ENCODE peak calls at places on chromosome 18, in eight cellular contexts. F is gastrocnemius medialis; E is posterior cingulate gyrus; A is hepatocyte; T is HT1080; K is NCI-H748 treated with DMSO at 0.1 percent for 48 hours; Q is stimulated activated CD4-positive, alpha-beta T cell treated with anti-CD3 and anti-CD28 coated beads, Interleukin-2, amount 100 ng/mL, for 48 hours; G is heart left ventricle. W is an unnamed sample.

GRCh38 chr18:48689548-48689947 is 150.7 kb downstream of the CTIF start:
- DNase-seq in G (no peak), A (no peak), Q (no peak), E (no peak), T (no peak), K (no peak), F (no peak), W (no peak)

GRCh38 chr18:77164762-77165485 is 32.3 kb upstream of the MBP start:
- DNase-seq in G (no peak), Q (no peak), A (no peak), K (no peak), E (no peak), F (no peak), T (no peak), W (no peak)

GRCh38 chr18:74714796-74715195 is 117.1 kb downstream of the ZNF407 start:
- DNase-seq in T (no peak), A (no peak), K (no peak), E (no peak), F (no peak), G (no peak), Q (no peak), W (no peak)

GRCh38 chr18:31134988-31135529 is 27.6 kb downstream of the DSC1 start:
- DNase-seq in G (no peak), E (no peak), Q (no peak), F (no peak), T (no peak), A (no peak), K (no peak), W (no peak)

GRCh38 chr18:77016936-77017335 is 115.6 kb downstream of the MBP start:
- DNase-seq in Q (no peak), K (no peak), F (no peak), G (no peak), T (no peak), A (no peak), E (peak), W (no peak)

GRCh38 chr18:34643982-34644381 is 66.1 kb upstream of the DTNA start:
- DNase-seq in A (no peak), Q (no peak), F (no peak), K (no peak), T (no peak), E (no peak), G (no peak), W (no peak)

GRCh38 chr18:41532344-41533086 is 422.5 kb upstream of the PIK3C3 start:
- DNase-seq in G (no peak), F (no peak), T (peak), K (no peak), Q (no peak), A (peak), E (no peak), W (peak)

GRCh38 chr18:54392621-54393023 is 34.9 kb downstream of the C18orf54 start:
- DNase-seq in Q (no peak), E (no peak), K (peak), F (no peak), G (no peak), T (peak), A (peak), W (peak)

GRCh38 chr18:68436485-68436884 is 278.4 kb downstream of the TMX3 start:
- DNase-seq in A (no peak), E (no peak), F (no peak), Q (no peak), K (no peak), G (no peak), T (peak), W (peak)

GRCh38 chr18:32468147-32468845 is 2.4 kb downstream of the GAREM1 start:
- DNase-seq in G (no peak), E (no peak), T (no peak), F (no peak), Q (no peak), A (no peak), K (no peak), W (no peak)

GRCh38 chr18:50282521-50283335 is 1.4 kb upstream of the MBD1 start:
- DNase-seq in E (no peak), G (peak), K (no peak), A (no peak), T (no peak), Q (no peak), F (no peak), W (no peak)

GRCh38 chr18:26470011-26470637 is 78.2 kb downstream of the KCTD1 start:
- DNase-seq in Q (no peak), E (no peak), G (no peak), A (no peak), F (peak), T (no peak), K (peak), W (peak)

GRCh38 chr18:45197526-45197970 is 417.7 kb upstream of the SLC14A2 start:
- DNase-seq in A (no peak), F (no peak), G (no peak), E (no peak), Q (no peak), T (peak), K (no peak), W (no peak)

GRCh38 chr18:48093104-48093503 is 162.6 kb upstream of the SMAD2 start:
- DNase-seq in G (no peak), Q (no peak), A (no peak), F (no peak), E (no peak), T (no peak), K (no peak), W (no peak)

GRCh38 chr18:48814490-48815181 is 136.1 kb downstream of the SMAD7 start:
- DNase-seq in E (no peak), K (no peak), F (no peak), Q (no peak), T (no peak), A (no peak), G (peak), W (peak)